ENCODE peak calls at places on chromosome 16, in nine cellular contexts. D is GM03348; U is activated CD4-positive, alpha-beta T cell treated with anti-CD3 and anti-CD28 coated beads for 36 hours; F is B cell; S is activated effector memory CD4-positive, alpha-beta T cell treated with anti-CD3 and anti-CD28 coated beads, Interleukin-2, amount 50 U/mL, for 16 hours; E is left lung; V is OCI-M1; J is smooth muscle cell of the brain vasculature; H is EH. Z is an unnamed sample.

GRCh38 chr16:19085679-19086200 is 18.3 kb downstream of the COQ7 start:
- DNase-seq in J (no peak), V (peak), H (peak), U (no peak), F (no peak), D (peak), E (no peak), S (no peak), Z (no peak)

GRCh38 chr16:1877804-1878203 is 5.8 kb upstream of the MEIOB start:
- DNase-seq in J (no peak), V (no peak), E (no peak), D (no peak), F (no peak), U (no peak), S (peak), H (no peak), Z (no peak)

GRCh38 chr16:50938923-50939322 is 197.0 kb downstream of the CYLD start:
- DNase-seq in D (no peak), V (no peak), U (no peak), J (no peak), E (no peak), H (no peak), S (no peak), F (no peak), Z (no peak)

GRCh38 chr16:62033065-62033464 is 3.2 kb downstream of the CDH8 start:
- DNase-seq in U (no peak), F (no peak), V (no peak), S (no peak), E (no peak), D (no peak), J (no peak), H (no peak), Z (no peak)

GRCh38 chr16:19980866-19981265 is 92.8 kb downstream of the GPR139 start:
- DNase-seq in S (no peak), H (no peak), E (no peak), U (peak), D (no peak), F (no peak), V (peak), J (no peak), Z (no peak)

GRCh38 chr16:85117418-85117817 is 5.1 kb upstream of the CIBAR2 start:
- DNase-seq in F (no peak), S (no peak), U (no peak), J (no peak), D (no peak), H (no peak), E (no peak), V (no peak), Z (no peak)

GRCh38 chr16:12452549-12452948 is 351.1 kb downstream of the CPPED1 start:
- DNase-seq in H (no peak), U (no peak), S (peak), V (no peak), D (no peak), E (no peak), F (no peak), J (no peak), Z (no peak)

GRCh38 chr16:48011466-48011865 is 144.3 kb downstream of the ABCC12 start:
- DNase-seq in V (no peak), S (no peak), D (no peak), H (no peak), F (no peak), E (no peak), U (no peak), J (no peak), Z (no peak)

GRCh38 chr16:80591071-80591935 is 50.5 kb downstream of the DYNLRB2 start:
- DNase-seq in E (no peak), F (no peak), S (no peak), D (no peak), U (peak), V (no peak), J (no peak), H (peak), Z (no peak)

GRCh38 chr16:51657844-51658243 is 506.8 kb upstream of the SALL1 start:
- DNase-seq in J (no peak), V (no peak), H (no peak), E (no peak), F (no peak), U (no peak), S (no peak), D (no peak), Z (no peak)

GRCh38 chr16:71807905-71808592 is 585 bp downstream of the AP1G1 start:
- DNase-seq in D (peak), U (peak), F (no peak), J (no peak), V (peak), S (peak), E (peak), H (peak), Z (no peak)